ENCODE peak calls at places on chromosomes 16 and 17, in four cellular contexts. X is mesothelial cell of epicardium, N is M059J, P is NCI-H345. V is an unnamed sample.

GRCh38 chr16:86929149-86929871 is 351.0 kb downstream of the FOXL1 start:
- DNase-seq in P (no peak), N (peak; percentile 76), X (peak; percentile 78), V (no peak)

GRCh38 chr16:4391635-4392381 is 20.2 kb downstream of the VASN start:
- DNase-seq in N (no peak), X (no peak), P (no peak), V (no peak)

GRCh38 chr17:31733326-31733725 is 125.7 kb downstream of the COPRS start:
- DNase-seq in X (no peak), P (no peak), N (no peak), V (no peak)

GRCh38 chr17:64085650-64086005 is 44.3 kb downstream of the ERN1 start:
- DNase-seq in N (no peak), X (no peak), P (no peak), V (no peak)

GRCh38 chr17:78041401-78042179 is 83.1 kb downstream of the TNRC6C start:
- DNase-seq in X (no peak), N (no peak), P (no peak), V (no peak)

GRCh38 chr17:74779948-74780400 is 3.8 kb upstream of the NAT9 start:
- DNase-seq in P (no peak), N (no peak), X (no peak), V (no peak)

GRCh38 chr17:79944251-79944812 is 91.3 kb downstream of the TBC1D16 start:
- DNase-seq in X (no peak), P (no peak), N (no peak), V (no peak)

GRCh38 chr17:32161506-32162365 is 19.4 kb downstream of the RHOT1 start:
- DNase-seq in X (no peak), N (peak; percentile 93), P (no peak), V (no peak)

GRCh38 chr17:13601776-13602551 is at the start of gene HS3ST3A1:
- DNase-seq in N (no peak), P (no peak), X (peak; percentile 74), V (no peak)

GRCh38 chr16:28149016-28149888 is 62.5 kb downstream of the XPO6 start:
- DNase-seq in X (no peak), N (no peak), P (no peak), V (no peak)

GRCh38 chr16:82031116-82032084 is 3.7 kb upstream of the HSD17B2 start:
- DNase-seq in P (peak; percentile 28), X (no peak), N (peak; percentile 82), V (peak; percentile 23)

GRCh38 chr17:40499551-40500189 is 1.8 kb downstream of the TNS4 start:
- DNase-seq in P (peak; percentile 38), N (peak; percentile 78), X (peak; percentile 73), V (peak; percentile 7)

GRCh38 chr17:72684405-72685020 is 408.0 kb downstream of the SLC39A11 start:
- DNase-seq in X (no peak), P (peak; percentile 44), N (peak; percentile 34), V (no peak)

GRCh38 chr16:68985855-68986254 is 119.6 kb upstream of the HAS3 start:
- DNase-seq in X (no peak), P (no peak), N (peak; percentile 20), V (no peak)

GRCh38 chr16:28182183-28182582 is 29.6 kb downstream of the XPO6 start:
- DNase-seq in N (peak; percentile 60), X (no peak), P (no peak), V (no peak)

GRCh38 chr16:67237396-67238277 is 9.6 kb downstream of the FHOD1 start:
- DNase-seq in P (no peak), N (no peak), X (no peak), V (no peak)

GRCh38 chr16:50235581-50235980 is 30.8 kb upstream of the ADCY7 start:
- DNase-seq in P (peak; percentile 4), X (no peak), N (peak; percentile 29), V (no peak)

GRCh38 chr17:29807520-29808361 is 122.3 kb downstream of the SSH2 start:
- DNase-seq in P (peak; percentile 54), N (peak; percentile 67), X (peak; percentile 79), V (peak; percentile 18)

GRCh38 chr17:13786000-13786598 is 184.4 kb upstream of the HS3ST3A1 start:
- DNase-seq in P (no peak), X (no peak), N (peak; percentile 55), V (no peak)

GRCh38 chr16:80176114-80176513 is 364.7 kb upstream of the DYNLRB2 start:
- DNase-seq in P (no peak), X (no peak), N (peak; percentile 82), V (no peak)

GRCh38 chr17:76276069-76276431 is 10.9 kb downstream of the UBALD2 start:
- DNase-seq in N (no peak), X (no peak), P (no peak), V (no peak)

GRCh38 chr17:45740553-45741330 is 43.4 kb upstream of the CRHR1 start:
- DNase-seq in P (peak; percentile 64), N (peak; percentile 30), X (no peak), V (peak; percentile 99)

GRCh38 chr16:31072540-31073072 is 1.4 kb downstream of the ZNF668 start:
- DNase-seq in P (peak; percentile 25), N (peak; percentile 47), X (no peak), V (no peak)

GRCh38 chr16:84687715-84688114 is 12.1 kb upstream of the USP10 start:
- DNase-seq in P (no peak), X (no peak), N (peak; percentile 90), V (no peak)

GRCh38 chr16:53614346-53614745 is 89.3 kb downstream of the RPGRIP1L start:
- DNase-seq in P (no peak), N (peak; percentile 2), X (no peak), V (no peak)